ENCODE peak calls at places on chromosome 6, in seven cellular contexts. One of them, this sample, is unnamed.

GRCh38 chr6:150366118-150366778 is 2.6 kb upstream of the IYD start:
- DNase-seq in naive B cell: no peak
- DNase-seq in activated CD4-positive, alpha-beta T cell treated with anti-CD3 and anti-CD28 coated beads, Interleukin-2, amount 50 U/mL, for 24 hours: no peak
- DNase-seq in NCI-H1105: no peak
- DNase-seq in esophagus muscularis mucosa: peak
- DNase-seq in anterior cingulate cortex: no peak
- DNase-seq in stimulated activated CD4-positive, alpha-beta T cell treated with anti-CD3 and anti-CD28 coated beads, TNF-alpha, amount 100 ng/mL, for 48 hours: no peak
- DNase-seq in this sample: no peak

GRCh38 chr6:161369339-161369738 is 95.5 kb upstream of the AGPAT4 start:
- DNase-seq in activated CD4-positive, alpha-beta T cell treated with anti-CD3 and anti-CD28 coated beads, Interleukin-2, amount 50 U/mL, for 24 hours: no peak
- DNase-seq in stimulated activated CD4-positive, alpha-beta T cell treated with anti-CD3 and anti-CD28 coated beads, TNF-alpha, amount 100 ng/mL, for 48 hours: no peak
- DNase-seq in NCI-H1105: no peak
- DNase-seq in naive B cell: no peak
- DNase-seq in esophagus muscularis mucosa: no peak
- DNase-seq in anterior cingulate cortex: no peak
- DNase-seq in this sample: no peak

GRCh38 chr6:5517781-5518180 is 256.5 kb downstream of the FARS2 start:
- DNase-seq in anterior cingulate cortex: no peak
- DNase-seq in activated CD4-positive, alpha-beta T cell treated with anti-CD3 and anti-CD28 coated beads, Interleukin-2, amount 50 U/mL, for 24 hours: peak
- DNase-seq in esophagus muscularis mucosa: peak
- DNase-seq in naive B cell: no peak
- DNase-seq in stimulated activated CD4-positive, alpha-beta T cell treated with anti-CD3 and anti-CD28 coated beads, TNF-alpha, amount 100 ng/mL, for 48 hours: peak
- DNase-seq in NCI-H1105: no peak
- DNase-seq in this sample: no peak

GRCh38 chr6:4776493-4776966 is 326 bp downstream of the CDYL start:
- DNase-seq in naive B cell: no peak
- DNase-seq in stimulated activated CD4-positive, alpha-beta T cell treated with anti-CD3 and anti-CD28 coated beads, TNF-alpha, amount 100 ng/mL, for 48 hours: no peak
- DNase-seq in esophagus muscularis mucosa: no peak
- DNase-seq in activated CD4-positive, alpha-beta T cell treated with anti-CD3 and anti-CD28 coated beads, Interleukin-2, amount 50 U/mL, for 24 hours: no peak
- DNase-seq in anterior cingulate cortex: peak
- DNase-seq in NCI-H1105: peak
- DNase-seq in this sample: no peak

GRCh38 chr6:17957904-17958303 is 29.5 kb downstream of the KIF13A start:
- DNase-seq in anterior cingulate cortex: no peak
- DNase-seq in NCI-H1105: no peak
- DNase-seq in esophagus muscularis mucosa: no peak
- DNase-seq in activated CD4-positive, alpha-beta T cell treated with anti-CD3 and anti-CD28 coated beads, Interleukin-2, amount 50 U/mL, for 24 hours: no peak
- DNase-seq in naive B cell: no peak
- DNase-seq in stimulated activated CD4-positive, alpha-beta T cell treated with anti-CD3 and anti-CD28 coated beads, TNF-alpha, amount 100 ng/mL, for 48 hours: no peak
- DNase-seq in this sample: no peak

GRCh38 chr6:53582963-53583362 is 38.1 kb upstream of the GCLC start:
- DNase-seq in NCI-H1105: no peak
- DNase-seq in esophagus muscularis mucosa: no peak
- DNase-seq in naive B cell: no peak
- DNase-seq in activated CD4-positive, alpha-beta T cell treated with anti-CD3 and anti-CD28 coated beads, Interleukin-2, amount 50 U/mL, for 24 hours: no peak
- DNase-seq in anterior cingulate cortex: no peak
- DNase-seq in stimulated activated CD4-positive, alpha-beta T cell treated with anti-CD3 and anti-CD28 coated beads, TNF-alpha, amount 100 ng/mL, for 48 hours: no peak
- DNase-seq in this sample: no peak

GRCh38 chr6:54307412-54308036 is 717 bp upstream of the TINAG start:
- DNase-seq in naive B cell: no peak
- DNase-seq in activated CD4-positive, alpha-beta T cell treated with anti-CD3 and anti-CD28 coated beads, Interleukin-2, amount 50 U/mL, for 24 hours: no peak
- DNase-seq in NCI-H1105: no peak
- DNase-seq in stimulated activated CD4-positive, alpha-beta T cell treated with anti-CD3 and anti-CD28 coated beads, TNF-alpha, amount 100 ng/mL, for 48 hours: no peak
- DNase-seq in anterior cingulate cortex: no peak
- DNase-seq in esophagus muscularis mucosa: no peak
- DNase-seq in this sample: no peak

GRCh38 chr6:129500958-129501381 is 209.0 kb downstream of the ARHGAP18 start:
- DNase-seq in esophagus muscularis mucosa: no peak
- DNase-seq in naive B cell: no peak
- DNase-seq in activated CD4-positive, alpha-beta T cell treated with anti-CD3 and anti-CD28 coated beads, Interleukin-2, amount 50 U/mL, for 24 hours: no peak
- DNase-seq in NCI-H1105: no peak
- DNase-seq in anterior cingulate cortex: no peak
- DNase-seq in stimulated activated CD4-positive, alpha-beta T cell treated with anti-CD3 and anti-CD28 coated beads, TNF-alpha, amount 100 ng/mL, for 48 hours: no peak
- DNase-seq in this sample: no peak

GRCh38 chr6:92777146-92777740 is 642.1 kb downstream of the EPHA7 start:
- DNase-seq in activated CD4-positive, alpha-beta T cell treated with anti-CD3 and anti-CD28 coated beads, Interleukin-2, amount 50 U/mL, for 24 hours: no peak
- DNase-seq in naive B cell: no peak
- DNase-seq in esophagus muscularis mucosa: no peak
- DNase-seq in anterior cingulate cortex: no peak
- DNase-seq in NCI-H1105: peak
- DNase-seq in stimulated activated CD4-positive, alpha-beta T cell treated with anti-CD3 and anti-CD28 coated beads, TNF-alpha, amount 100 ng/mL, for 48 hours: no peak
- DNase-seq in this sample: peak

GRCh38 chr6:36577298-36577697 is 16.9 kb upstream of the SRSF3 start:
- DNase-seq in anterior cingulate cortex: no peak
- DNase-seq in stimulated activated CD4-positive, alpha-beta T cell treated with anti-CD3 and anti-CD28 coated beads, TNF-alpha, amount 100 ng/mL, for 48 hours: no peak
- DNase-seq in NCI-H1105: no peak
- DNase-seq in activated CD4-positive, alpha-beta T cell treated with anti-CD3 and anti-CD28 coated beads, Interleukin-2, amount 50 U/mL, for 24 hours: no peak
- DNase-seq in esophagus muscularis mucosa: no peak
- DNase-seq in naive B cell: no peak
- DNase-seq in this sample: no peak

GRCh38 chr6:11525468-11526155 is 11.9 kb upstream of the TMEM170B start:
- DNase-seq in activated CD4-positive, alpha-beta T cell treated with anti-CD3 and anti-CD28 coated beads, Interleukin-2, amount 50 U/mL, for 24 hours: no peak
- DNase-seq in naive B cell: no peak
- DNase-seq in NCI-H1105: no peak
- DNase-seq in anterior cingulate cortex: no peak
- DNase-seq in esophagus muscularis mucosa: no peak
- DNase-seq in stimulated activated CD4-positive, alpha-beta T cell treated with anti-CD3 and anti-CD28 coated beads, TNF-alpha, amount 100 ng/mL, for 48 hours: no peak
- DNase-seq in this sample: no peak

GRCh38 chr6:52307900-52308372 is 23.4 kb upstream of the MCM3 start:
- DNase-seq in NCI-H1105: no peak
- DNase-seq in esophagus muscularis mucosa: no peak
- DNase-seq in stimulated activated CD4-positive, alpha-beta T cell treated with anti-CD3 and anti-CD28 coated beads, TNF-alpha, amount 100 ng/mL, for 48 hours: no peak
- DNase-seq in anterior cingulate cortex: no peak
- DNase-seq in naive B cell: peak
- DNase-seq in activated CD4-positive, alpha-beta T cell treated with anti-CD3 and anti-CD28 coated beads, Interleukin-2, amount 50 U/mL, for 24 hours: no peak
- DNase-seq in this sample: no peak

GRCh38 chr6:134041093-134041492 is 11.3 kb downstream of the SLC2A12 start:
- DNase-seq in esophagus muscularis mucosa: no peak
- DNase-seq in naive B cell: no peak
- DNase-seq in NCI-H1105: no peak
- DNase-seq in anterior cingulate cortex: no peak
- DNase-seq in stimulated activated CD4-positive, alpha-beta T cell treated with anti-CD3 and anti-CD28 coated beads, TNF-alpha, amount 100 ng/mL, for 48 hours: no peak
- DNase-seq in activated CD4-positive, alpha-beta T cell treated with anti-CD3 and anti-CD28 coated beads, Interleukin-2, amount 50 U/mL, for 24 hours: no peak
- DNase-seq in this sample: no peak

GRCh38 chr6:142328070-142328469 is 26.3 kb downstream of the ADGRG6 start:
- DNase-seq in activated CD4-positive, alpha-beta T cell treated with anti-CD3 and anti-CD28 coated beads, Interleukin-2, amount 50 U/mL, for 24 hours: no peak
- DNase-seq in NCI-H1105: no peak
- DNase-seq in anterior cingulate cortex: no peak
- DNase-seq in esophagus muscularis mucosa: no peak
- DNase-seq in stimulated activated CD4-positive, alpha-beta T cell treated with anti-CD3 and anti-CD28 coated beads, TNF-alpha, amount 100 ng/mL, for 48 hours: no peak
- DNase-seq in naive B cell: no peak
- DNase-seq in this sample: no peak

GRCh38 chr6:170421921-170422320 is 115.4 kb downstream of the FAM120B start:
- DNase-seq in naive B cell: no peak
- DNase-seq in activated CD4-positive, alpha-beta T cell treated with anti-CD3 and anti-CD28 coated beads, Interleukin-2, amount 50 U/mL, for 24 hours: no peak
- DNase-seq in stimulated activated CD4-positive, alpha-beta T cell treated with anti-CD3 and anti-CD28 coated beads, TNF-alpha, amount 100 ng/mL, for 48 hours: no peak
- DNase-seq in anterior cingulate cortex: no peak
- DNase-seq in NCI-H1105: no peak
- DNase-seq in esophagus muscularis mucosa: peak
- DNase-seq in this sample: no peak

GRCh38 chr6:17725083-17725482 is 18.4 kb upstream of the NUP153 start:
- DNase-seq in anterior cingulate cortex: no peak
- DNase-seq in naive B cell: no peak
- DNase-seq in stimulated activated CD4-positive, alpha-beta T cell treated with anti-CD3 and anti-CD28 coated beads, TNF-alpha, amount 100 ng/mL, for 48 hours: no peak
- DNase-seq in NCI-H1105: peak
- DNase-seq in activated CD4-positive, alpha-beta T cell treated with anti-CD3 and anti-CD28 coated beads, Interleukin-2, amount 50 U/mL, for 24 hours: no peak
- DNase-seq in esophagus muscularis mucosa: no peak
- DNase-seq in this sample: no peak

GRCh38 chr6:158629376-158630221 is 14.9 kb downstream of the DYNLT1 start:
- DNase-seq in stimulated activated CD4-positive, alpha-beta T cell treated with anti-CD3 and anti-CD28 coated beads, TNF-alpha, amount 100 ng/mL, for 48 hours: no peak
- DNase-seq in anterior cingulate cortex: no peak
- DNase-seq in activated CD4-positive, alpha-beta T cell treated with anti-CD3 and anti-CD28 coated beads, Interleukin-2, amount 50 U/mL, for 24 hours: no peak
- DNase-seq in naive B cell: no peak
- DNase-seq in NCI-H1105: no peak
- DNase-seq in esophagus muscularis mucosa: peak
- DNase-seq in this sample: no peak

GRCh38 chr6:168154263-168154917 is 75.4 kb upstream of the FRMD1 start:
- DNase-seq in anterior cingulate cortex: no peak
- DNase-seq in stimulated activated CD4-positive, alpha-beta T cell treated with anti-CD3 and anti-CD28 coated beads, TNF-alpha, amount 100 ng/mL, for 48 hours: no peak
- DNase-seq in activated CD4-positive, alpha-beta T cell treated with anti-CD3 and anti-CD28 coated beads, Interleukin-2, amount 50 U/mL, for 24 hours: no peak
- DNase-seq in esophagus muscularis mucosa: peak
- DNase-seq in naive B cell: no peak
- DNase-seq in NCI-H1105: no peak
- DNase-seq in this sample: no peak

GRCh38 chr6:4506221-4506620 is 270.0 kb upstream of the CDYL start:
- DNase-seq in activated CD4-positive, alpha-beta T cell treated with anti-CD3 and anti-CD28 coated beads, Interleukin-2, amount 50 U/mL, for 24 hours: no peak
- DNase-seq in esophagus muscularis mucosa: peak
- DNase-seq in NCI-H1105: no peak
- DNase-seq in naive B cell: no peak
- DNase-seq in anterior cingulate cortex: no peak
- DNase-seq in stimulated activated CD4-positive, alpha-beta T cell treated with anti-CD3 and anti-CD28 coated beads, TNF-alpha, amount 100 ng/mL, for 48 hours: no peak
- DNase-seq in this sample: no peak

GRCh38 chr6:44977406-44977740 is 350.8 kb upstream of the RUNX2 start:
- DNase-seq in activated CD4-positive, alpha-beta T cell treated with anti-CD3 and anti-CD28 coated beads, Interleukin-2, amount 50 U/mL, for 24 hours: no peak
- DNase-seq in anterior cingulate cortex: no peak
- DNase-seq in esophagus muscularis mucosa: no peak
- DNase-seq in NCI-H1105: no peak
- DNase-seq in stimulated activated CD4-positive, alpha-beta T cell treated with anti-CD3 and anti-CD28 coated beads, TNF-alpha, amount 100 ng/mL, for 48 hours: no peak
- DNase-seq in naive B cell: no peak
- DNase-seq in this sample: no peak

GRCh38 chr6:136959471-136959891 is 37.4 kb downstream of the SLC35D3 start:
- DNase-seq in naive B cell: no peak
- DNase-seq in stimulated activated CD4-positive, alpha-beta T cell treated with anti-CD3 and anti-CD28 coated beads, TNF-alpha, amount 100 ng/mL, for 48 hours: no peak
- DNase-seq in NCI-H1105: peak
- DNase-seq in activated CD4-positive, alpha-beta T cell treated with anti-CD3 and anti-CD28 coated beads, Interleukin-2, amount 50 U/mL, for 24 hours: no peak
- DNase-seq in anterior cingulate cortex: no peak
- DNase-seq in esophagus muscularis mucosa: no peak
- DNase-seq in this sample: no peak

GRCh38 chr6:15953152-15953880 is 175.6 kb upstream of the MYLIP start:
- DNase-seq in anterior cingulate cortex: no peak
- DNase-seq in activated CD4-positive, alpha-beta T cell treated with anti-CD3 and anti-CD28 coated beads, Interleukin-2, amount 50 U/mL, for 24 hours: no peak
- DNase-seq in naive B cell: no peak
- DNase-seq in esophagus muscularis mucosa: no peak
- DNase-seq in NCI-H1105: no peak
- DNase-seq in stimulated activated CD4-positive, alpha-beta T cell treated with anti-CD3 and anti-CD28 coated beads, TNF-alpha, amount 100 ng/mL, for 48 hours: no peak
- DNase-seq in this sample: no peak

GRCh38 chr6:166766769-166767168 is 139.7 kb upstream of the RPS6KA2 start:
- DNase-seq in anterior cingulate cortex: no peak
- DNase-seq in naive B cell: no peak
- DNase-seq in stimulated activated CD4-positive, alpha-beta T cell treated with anti-CD3 and anti-CD28 coated beads, TNF-alpha, amount 100 ng/mL, for 48 hours: no peak
- DNase-seq in NCI-H1105: no peak
- DNase-seq in esophagus muscularis mucosa: no peak
- DNase-seq in activated CD4-positive, alpha-beta T cell treated with anti-CD3 and anti-CD28 coated beads, Interleukin-2, amount 50 U/mL, for 24 hours: no peak
- DNase-seq in this sample: no peak

GRCh38 chr6:160355001-160355400 is 6.8 kb downstream of the SLC22A3 start:
- DNase-seq in naive B cell: no peak
- DNase-seq in activated CD4-positive, alpha-beta T cell treated with anti-CD3 and anti-CD28 coated beads, Interleukin-2, amount 50 U/mL, for 24 hours: no peak
- DNase-seq in NCI-H1105: no peak
- DNase-seq in esophagus muscularis mucosa: no peak
- DNase-seq in stimulated activated CD4-positive, alpha-beta T cell treated with anti-CD3 and anti-CD28 coated beads, TNF-alpha, amount 100 ng/mL, for 48 hours: no peak
- DNase-seq in anterior cingulate cortex: no peak
- DNase-seq in this sample: no peak

GRCh38 chr6:15510536-15511247 is 152.1 kb downstream of the DTNBP1 start:
- DNase-seq in NCI-H1105: no peak
- DNase-seq in activated CD4-positive, alpha-beta T cell treated with anti-CD3 and anti-CD28 coated beads, Interleukin-2, amount 50 U/mL, for 24 hours: no peak
- DNase-seq in anterior cingulate cortex: no peak
- DNase-seq in stimulated activated CD4-positive, alpha-beta T cell treated with anti-CD3 and anti-CD28 coated beads, TNF-alpha, amount 100 ng/mL, for 48 hours: no peak
- DNase-seq in esophagus muscularis mucosa: no peak
- DNase-seq in naive B cell: no peak
- DNase-seq in this sample: no peak

GRCh38 chr6:110476046-110476849 is at the start of gene SLC22A16:
- DNase-seq in anterior cingulate cortex: no peak
- DNase-seq in naive B cell: peak
- DNase-seq in activated CD4-positive, alpha-beta T cell treated with anti-CD3 and anti-CD28 coated beads, Interleukin-2, amount 50 U/mL, for 24 hours: no peak
- DNase-seq in NCI-H1105: no peak
- DNase-seq in esophagus muscularis mucosa: peak
- DNase-seq in stimulated activated CD4-positive, alpha-beta T cell treated with anti-CD3 and anti-CD28 coated beads, TNF-alpha, amount 100 ng/mL, for 48 hours: no peak
- DNase-seq in this sample: no peak

GRCh38 chr6:130043344-130043743 is 25.0 kb downstream of the L3MBTL3 start:
- DNase-seq in naive B cell: no peak
- DNase-seq in stimulated activated CD4-positive, alpha-beta T cell treated with anti-CD3 and anti-CD28 coated beads, TNF-alpha, amount 100 ng/mL, for 48 hours: no peak
- DNase-seq in NCI-H1105: no peak
- DNase-seq in esophagus muscularis mucosa: no peak
- DNase-seq in activated CD4-positive, alpha-beta T cell treated with anti-CD3 and anti-CD28 coated beads, Interleukin-2, amount 50 U/mL, for 24 hours: no peak
- DNase-seq in anterior cingulate cortex: no peak
- DNase-seq in this sample: no peak

GRCh38 chr6:1310628-1311399 is 1.1 kb upstream of the FOXQ1 start:
- DNase-seq in anterior cingulate cortex: no peak
- DNase-seq in NCI-H1105: peak
- DNase-seq in naive B cell: no peak
- DNase-seq in stimulated activated CD4-positive, alpha-beta T cell treated with anti-CD3 and anti-CD28 coated beads, TNF-alpha, amount 100 ng/mL, for 48 hours: no peak
- DNase-seq in activated CD4-positive, alpha-beta T cell treated with anti-CD3 and anti-CD28 coated beads, Interleukin-2, amount 50 U/mL, for 24 hours: no peak
- DNase-seq in esophagus muscularis mucosa: no peak
- DNase-seq in this sample: no peak